ENCODE peak calls at places on chromosome 5, in six cellular contexts. K, P, Y, O, G and B are unnamed samples.

GRCh38 chr5:1421521-1422341 is 23.5 kb downstream of the SLC6A3 start:
- DNase-seq in O (no peak), G (no peak), P (no peak), Y (no peak), K (no peak), B (no peak)

GRCh38 chr5:91469517-91470165 is 86.5 kb upstream of the ARRDC3 start:
- DNase-seq in O (peak), Y (no peak), G (no peak), P (no peak), K (no peak), B (no peak)

GRCh38 chr5:622946-623522 is 10.9 kb downstream of the CEP72 start:
- DNase-seq in K (no peak), G (no peak), Y (no peak), P (no peak), O (no peak), B (no peak)

GRCh38 chr5:107303163-107303562 is 367.6 kb downstream of the EFNA5 start:
- DNase-seq in K (no peak), O (no peak), P (no peak), Y (no peak), G (no peak), B (no peak)

GRCh38 chr5:79924936-79925893 is 65.8 kb downstream of the MTX3 start:
- DNase-seq in K (no peak), G (peak), P (peak), O (peak), Y (peak), B (no peak)

GRCh38 chr5:180100621-180101450 is 29.3 kb upstream of the RNF130 start:
- DNase-seq in G (no peak), Y (no peak), K (no peak), P (no peak), O (no peak), B (no peak)

GRCh38 chr5:32443145-32443540 is 1.4 kb downstream of the ZFR start:
- DNase-seq in O (peak), G (peak), P (peak), Y (peak), K (no peak), B (no peak)

GRCh38 chr5:142287096-142287972 is 37.5 kb downstream of the SPRY4 start:
- DNase-seq in K (no peak), Y (no peak), P (no peak), G (no peak), O (no peak), B (no peak)

GRCh38 chr5:62354028-62354874 is 48.2 kb downstream of the KIF2A start:
- DNase-seq in P (peak), O (peak), K (no peak), Y (peak), G (peak), B (peak)

GRCh38 chr5:173238312-173239232 is 3.6 kb upstream of the NKX2-5 start:
- DNase-seq in P (no peak), G (peak), Y (no peak), O (no peak), K (no peak), B (no peak)

GRCh38 chr5:82058710-82059109 is 86.9 kb downstream of the ATG10 start:
- DNase-seq in O (peak), Y (peak), P (peak), G (peak), K (no peak), B (no peak)

GRCh38 chr5:116944171-116944570 is 369.5 kb upstream of the SEMA6A start:
- DNase-seq in Y (no peak), P (no peak), K (peak), G (no peak), O (peak), B (no peak)

GRCh38 chr5:139061274-139061673 is 136.9 kb downstream of the SIL1 start:
- DNase-seq in Y (no peak), G (no peak), K (no peak), P (peak), O (peak), B (no peak)

GRCh38 chr5:67047180-67047579 is 149.4 kb downstream of the CD180 start:
- DNase-seq in Y (no peak), G (no peak), K (no peak), P (no peak), O (no peak), B (no peak)

GRCh38 chr5:18745988-18746615 is 1111.8 kb downstream of the TAF11L14 start:
- DNase-seq in K (peak), G (peak), Y (peak), O (no peak), P (no peak), B (no peak)

GRCh38 chr5:112795944-112796678 is 58.4 kb downstream of the APC start:
- DNase-seq in K (no peak), G (peak), Y (no peak), P (peak), O (no peak), B (no peak)

GRCh38 chr5:77986261-77986660 is 210.1 kb upstream of the TBCA start:
- DNase-seq in P (no peak), G (no peak), O (no peak), Y (no peak), K (no peak), B (no peak)
- TF ChIP-seq CTCF in P (no peak), G (no peak), O (no peak), Y (no peak), K (no peak), B (no peak)

GRCh38 chr5:161924270-161924669 is 76.3 kb downstream of the GABRA1 start:
- DNase-seq in Y (no peak), P (no peak), O (no peak), K (no peak), G (no peak), B (no peak)

GRCh38 chr5:161921781-161922180 is 73.9 kb downstream of the GABRA1 start:
- DNase-seq in O (no peak), K (no peak), Y (no peak), P (no peak), G (no peak), B (no peak)

DNA sequence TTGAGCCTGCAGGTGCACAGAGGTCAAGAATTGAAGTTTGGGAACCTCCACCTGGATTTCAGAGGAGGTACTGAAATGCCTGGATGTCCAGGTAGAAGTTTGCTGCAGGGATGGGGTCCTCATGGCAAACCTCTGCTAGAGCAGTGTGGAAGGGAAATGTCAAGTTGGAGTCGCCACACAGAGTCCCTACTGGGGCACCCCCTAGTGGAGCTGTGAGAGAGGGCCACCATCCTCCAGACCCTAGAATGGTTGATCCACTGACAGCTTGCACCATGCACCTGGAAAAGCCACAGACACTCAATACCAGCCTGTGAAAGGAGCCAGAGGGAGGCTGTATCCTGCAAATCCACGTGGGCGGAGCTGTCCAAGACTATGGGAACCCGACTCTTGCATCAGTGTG is 78.0 kb downstream of the GABRA1 start:
- DNase-seq in P (no peak), Y (peak), O (no peak), G (no peak), K (no peak), B (no peak)
- TF ChIP-seq CTCF in P (no peak), Y (peak), O (no peak), G (no peak), K (no peak), B (no peak)

GRCh38 chr5:68838157-68838718 is 255.6 kb upstream of the SLC30A5 start:
- DNase-seq in K (peak), Y (no peak), P (no peak), G (no peak), O (no peak), B (no peak)
- TF ChIP-seq CTCF in K (no peak), Y (no peak), P (no peak), G (no peak), O (no peak), B (no peak)

DNA sequence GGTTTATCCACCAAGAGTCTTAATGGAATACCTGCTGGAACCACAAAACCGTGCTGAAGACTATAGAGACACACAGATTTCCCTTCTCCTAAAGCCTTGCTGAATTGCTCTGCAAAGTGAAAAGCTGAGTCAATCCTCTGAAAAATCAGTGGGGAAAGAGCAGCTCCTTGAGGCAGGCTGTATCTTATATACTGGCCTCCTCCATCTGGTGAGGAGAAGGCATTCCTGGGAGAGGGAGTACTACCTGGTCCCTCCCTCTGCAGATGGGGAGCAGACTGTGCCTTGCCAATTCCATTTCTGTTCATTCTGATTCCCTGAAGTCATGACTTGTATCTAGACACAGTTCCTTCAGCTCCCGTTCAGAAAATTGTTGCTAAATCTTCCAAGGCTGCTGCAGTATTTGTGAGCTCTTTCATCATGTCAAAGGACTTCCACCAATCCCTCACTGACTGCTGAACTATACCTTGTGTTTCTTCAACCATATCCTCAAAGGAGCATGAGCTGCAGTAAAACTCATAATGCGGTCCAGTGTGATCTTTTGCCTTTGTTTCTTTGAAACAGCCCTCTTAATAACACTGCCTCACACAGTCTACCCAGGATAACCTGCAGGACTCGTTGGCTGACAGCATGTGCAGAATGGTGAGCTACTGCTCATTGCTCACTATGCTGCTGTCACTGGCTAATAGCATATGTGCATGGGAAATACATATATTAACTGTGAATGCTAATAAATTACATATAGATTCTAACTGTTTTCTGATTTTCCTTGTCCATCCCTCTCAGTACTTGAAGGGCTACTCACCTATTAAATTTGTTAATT is 84.5 kb downstream of the FOXD1 start:
- DNase-seq in O (peak), Y (no peak), G (no peak), K (no peak), P (peak), B (peak)
- TF ChIP-seq CTCF in O (no peak), Y (no peak), G (no peak), K (no peak), P (peak), B (peak)

GRCh38 chr5:130074820-130075219 is 170.6 kb downstream of the CHSY3 start:
- DNase-seq in K (no peak), G (no peak), Y (no peak), O (no peak), P (no peak), B (no peak)

DNA sequence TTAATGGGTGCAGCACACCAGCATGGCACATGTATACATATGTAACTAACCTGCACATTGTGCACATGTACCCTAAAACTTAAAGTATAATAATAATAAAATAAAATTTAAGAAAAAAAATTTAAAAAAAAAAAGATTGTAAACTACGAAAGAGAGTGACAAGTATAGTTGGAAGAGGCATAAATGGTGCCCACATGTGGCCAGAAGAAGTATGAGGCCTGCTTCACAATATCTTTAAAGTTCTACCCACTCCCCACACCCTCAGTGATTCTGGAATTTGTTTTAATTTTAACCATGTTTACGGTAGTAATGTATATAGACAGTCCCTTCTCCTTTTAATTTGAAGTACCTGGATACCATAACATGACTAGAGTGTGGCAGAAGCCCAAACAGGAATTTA is 172.7 kb downstream of the CHSY3 start:
- DNase-seq in P (no peak), G (no peak), O (no peak), K (no peak), Y (no peak), B (no peak)
- TF ChIP-seq CTCF in P (peak), G (no peak), O (peak), K (no peak), Y (no peak), B (peak)

DNA sequence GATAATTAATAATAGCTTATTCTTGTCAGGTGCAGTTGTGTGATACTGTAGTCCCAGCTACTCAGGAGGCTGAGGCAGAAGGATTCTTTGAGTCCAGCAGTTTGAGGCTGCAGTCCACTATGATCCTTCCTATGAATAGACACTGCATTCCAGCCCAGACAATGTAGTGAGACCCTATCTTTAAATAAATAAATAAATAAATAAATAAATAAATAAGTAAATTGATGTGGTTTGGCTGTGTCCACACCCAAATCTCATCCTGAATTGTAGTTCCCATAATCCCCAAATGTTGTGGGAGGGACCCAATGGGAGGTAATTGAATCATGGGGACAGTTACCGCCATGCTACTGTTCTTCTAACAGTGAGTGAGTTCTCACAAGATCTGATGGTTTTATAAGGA is 5.6 kb upstream of the ELL2 start:
- DNase-seq in G (no peak), P (no peak), O (no peak), Y (no peak), K (no peak), B (no peak)
- TF ChIP-seq CTCF in G (no peak), P (no peak), O (no peak), Y (no peak), K (no peak), B (no peak)

GRCh38 chr5:9850456-9850855 is 220.3 kb upstream of the TAS2R1 start:
- DNase-seq in G (no peak), P (no peak), O (no peak), K (no peak), Y (no peak), B (no peak)

GRCh38 chr5:9852686-9853085 is 222.5 kb upstream of the TAS2R1 start:
- DNase-seq in O (no peak), Y (no peak), K (no peak), G (no peak), P (no peak), B (no peak)

GRCh38 chr5:9853309-9853708 is 223.2 kb upstream of the TAS2R1 start:
- DNase-seq in Y (no peak), O (no peak), K (no peak), G (no peak), P (no peak), B (no peak)

GRCh38 chr5:9847631-9848030 is 217.5 kb upstream of the TAS2R1 start:
- DNase-seq in K (no peak), P (no peak), O (no peak), Y (no peak), G (no peak), B (no peak)

DNA sequence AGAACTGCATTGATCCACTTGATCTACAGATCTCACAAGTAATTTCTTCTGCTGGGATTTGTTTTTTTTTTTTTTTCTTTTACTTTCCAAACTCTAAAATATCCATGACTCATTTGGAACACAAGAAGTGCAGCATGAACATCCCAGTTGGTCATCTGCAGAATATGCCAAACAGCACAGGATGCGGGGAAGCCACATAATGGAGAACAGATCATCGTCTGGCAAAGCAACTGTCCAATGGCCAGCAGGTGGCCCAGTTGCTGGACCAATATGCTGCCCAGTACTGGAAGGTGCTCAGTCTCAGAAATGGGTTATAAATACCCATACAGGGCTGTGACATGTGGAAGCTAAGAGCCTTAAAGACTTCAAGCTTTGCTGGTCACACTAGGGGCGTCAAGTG is 221.3 kb upstream of the TAS2R1 start:
- DNase-seq in K (no peak), G (no peak), O (peak), P (peak), Y (no peak), B (peak)
- TF ChIP-seq CTCF in K (no peak), G (no peak), O (peak), P (peak), Y (no peak), B (peak)

GRCh38 chr5:11620172-11620571 is 284.1 kb downstream of the CTNND2 start:
- DNase-seq in G (no peak), O (no peak), P (no peak), K (no peak), Y (no peak), B (no peak)

GRCh38 chr5:11617080-11617479 is 287.2 kb downstream of the CTNND2 start:
- DNase-seq in K (no peak), Y (no peak), P (no peak), G (no peak), O (no peak), B (no peak)

GRCh38 chr5:11622785-11623184 is 281.5 kb downstream of the CTNND2 start:
- DNase-seq in K (no peak), P (no peak), Y (no peak), O (no peak), G (no peak), B (no peak)

DNA sequence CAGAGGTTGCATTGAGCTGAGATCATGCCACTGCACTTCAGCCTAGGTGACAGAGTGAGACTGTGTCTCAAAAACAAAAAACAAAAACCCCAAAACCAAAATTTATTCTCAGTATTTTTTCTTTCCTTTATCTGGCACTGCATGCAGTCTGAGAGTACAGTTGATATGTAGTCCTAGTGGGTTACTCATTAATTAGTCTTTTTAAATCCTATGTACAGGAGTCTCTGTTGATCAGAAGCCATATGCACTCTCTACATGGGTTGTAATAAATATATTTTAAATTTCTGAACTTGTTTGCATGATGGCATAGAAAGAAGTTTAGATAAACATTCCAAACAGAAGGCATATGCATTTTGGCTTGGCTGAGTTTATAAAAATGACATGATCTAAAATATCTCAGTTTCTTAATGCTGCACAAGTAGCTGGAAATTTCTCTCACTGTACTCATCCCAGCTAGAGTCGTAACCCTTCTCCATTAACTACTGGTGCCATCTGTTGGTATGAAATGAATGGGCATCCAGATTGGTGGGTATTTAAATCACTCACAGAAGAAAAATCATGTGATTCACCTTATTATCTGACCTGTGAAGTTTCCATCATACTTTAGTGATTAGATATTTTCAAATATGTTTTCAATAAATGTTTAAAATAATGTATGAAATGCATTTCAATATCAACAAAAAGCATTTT is 284.8 kb downstream of the CTNND2 start:
- DNase-seq in P (no peak), G (no peak), O (no peak), Y (no peak), K (no peak), B (no peak)
- TF ChIP-seq CTCF in P (no peak), G (no peak), O (no peak), Y (no peak), K (no peak), B (no peak)

GRCh38 chr5:111781200-111781599 is 24.2 kb upstream of the NREP start:
- DNase-seq in Y (no peak), P (peak), G (no peak), K (peak), O (peak), B (no peak)

GRCh38 chr5:111783537-111783936 is 26.5 kb upstream of the NREP start:
- DNase-seq in P (no peak), Y (no peak), K (no peak), O (no peak), G (no peak), B (no peak)

GRCh38 chr5:111777382-111777781 is 20.4 kb upstream of the NREP start:
- DNase-seq in O (no peak), P (no peak), K (no peak), Y (no peak), G (no peak), B (no peak)

GRCh38 chr5:111779260-111780254 is 22.6 kb upstream of the NREP start:
- DNase-seq in K (no peak), Y (no peak), O (peak), P (peak), G (no peak), B (no peak)

DNA sequence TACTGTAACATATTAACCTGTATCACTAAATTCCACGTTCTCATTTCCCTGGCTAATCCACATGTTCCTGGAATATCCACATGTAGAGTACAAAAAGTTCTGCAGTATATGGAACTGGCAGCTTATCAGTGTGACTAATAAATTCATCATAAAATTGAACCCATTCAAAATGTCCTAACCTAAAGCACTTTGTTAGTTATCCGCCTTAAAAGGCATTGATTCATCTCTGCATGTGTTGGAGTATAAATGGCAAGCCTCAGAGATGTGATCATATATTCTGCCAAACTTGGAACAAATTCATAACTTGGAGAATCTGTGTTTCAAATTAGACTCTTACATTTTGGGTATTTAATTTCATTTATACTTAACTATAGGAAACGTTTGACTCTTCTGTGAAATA is 25.2 kb upstream of the NREP start:
- DNase-seq in K (no peak), P (no peak), G (no peak), Y (no peak), O (peak), B (no peak)
- TF ChIP-seq CTCF in K (no peak), P (no peak), G (no peak), Y (no peak), O (no peak), B (no peak)

GRCh38 chr5:110435207-110435606 is 291.3 kb downstream of the TMEM232 start:
- DNase-seq in G (no peak), K (no peak), Y (no peak), P (no peak), O (no peak), B (no peak)

GRCh38 chr5:110442856-110443255 is 283.6 kb downstream of the TMEM232 start:
- DNase-seq in K (no peak), Y (no peak), P (no peak), O (no peak), G (no peak), B (no peak)

GRCh38 chr5:110439280-110439679 is 287.2 kb downstream of the TMEM232 start:
- DNase-seq in K (no peak), G (no peak), O (no peak), Y (no peak), P (no peak), B (no peak)

GRCh38 chr5:110440058-110440457 is 286.4 kb downstream of the TMEM232 start:
- DNase-seq in O (no peak), G (no peak), Y (no peak), K (no peak), P (no peak), B (no peak)

GRCh38 chr5:110441035-110441434 is 285.4 kb downstream of the TMEM232 start:
- DNase-seq in Y (peak), O (peak), G (peak), K (no peak), P (peak), B (peak)
- TF ChIP-seq CTCF in Y (peak), O (peak), G (peak), K (no peak), P (peak), B (peak)